ENCODE peak calls at places on chromosome 16, in ten cellular contexts. J, R, T, Y, C, G, B, X, I and D are unnamed samples. For H3K4me1, the result is how much of the 10 kb centered on the place peaks cover.

GRCh38 chr16:14148016-14148415 is 76.9 kb downstream of the MRTFB start:
- ATAC-seq in G (no peak), I (no peak), B (no peak), J (no peak), R (no peak), C (peak), Y (no peak), T (no peak), X (no peak), D (no peak)

GRCh38 chr16:22177968-22178934 is 15.9 kb downstream of the SDR42E2 start:
- ATAC-seq in B (no peak), J (no peak), G (no peak), X (no peak), C (no peak), T (no peak), R (no peak), I (peak), Y (no peak), D (no peak)

GRCh38 chr16:62805221-62805857 is 769.1 kb upstream of the CDH8 start:
- ATAC-seq in T (peak), I (peak), B (no peak), C (no peak), R (no peak), G (no peak), X (peak), Y (no peak), J (no peak), D (no peak)

GRCh38 chr16:27204232-27204915 is 1.0 kb downstream of the KDM8 start:
- ATAC-seq in G (peak), J (peak), X (peak), R (peak), T (no peak), Y (peak), I (no peak), B (no peak), C (peak), D (peak)

GRCh38 chr16:49899991-49900690 is 44.2 kb upstream of the ZNF423 start:
- ATAC-seq in I (no peak), R (no peak), Y (no peak), X (no peak), J (no peak), G (peak), T (no peak), C (no peak), B (no peak), D (no peak)

GRCh38 chr16:72856797-72857196 is 191.1 kb downstream of the ZFHX3 start:
- ATAC-seq in G (peak), I (no peak), J (peak), C (peak), Y (peak), X (no peak), T (peak), B (no peak), R (peak), D (no peak)

GRCh38 chr16:2173916-2174315 is 18.3 kb downstream of the TRAF7 start:
- ATAC-seq in R (no peak), I (no peak), G (no peak), X (no peak), C (no peak), Y (no peak), T (no peak), J (no peak), B (no peak), D (no peak)

GRCh38 chr16:12311309-12311708 is 334.8 kb downstream of the SNX29 start:
- ATAC-seq in Y (no peak), G (peak), I (peak), B (peak), J (peak), C (peak), T (no peak), X (peak), R (no peak), D (no peak)

GRCh38 chr16:64412578-64413280 is 709.1 kb downstream of the CDH11 start:
- ATAC-seq in X (no peak), R (no peak), J (no peak), G (no peak), Y (peak), C (no peak), I (no peak), T (no peak), B (peak), D (no peak)

GRCh38 chr16:73565263-73565662 is 517.3 kb upstream of the ZFHX3 start:
- ATAC-seq in I (no peak), R (peak), Y (no peak), X (no peak), C (no peak), J (peak), T (no peak), G (no peak), B (no peak), D (no peak)

GRCh38 chr16:58960034-58960433 is 225.9 kb upstream of the GOT2 start:
- ATAC-seq in T (no peak), C (no peak), Y (no peak), J (no peak), G (no peak), B (no peak), X (no peak), I (no peak), R (no peak), D (no peak)

GRCh38 chr16:53457670-53458069 is 23.4 kb downstream of the RBL2 start:
- ATAC-seq in G (peak), Y (no peak), R (peak), J (no peak), C (peak), X (no peak), I (peak), B (no peak), T (peak), D (no peak)

GRCh38 chr16:1871974-1872635 is at the start of gene MEIOB:
- ATAC-seq in B (no peak), J (peak), T (peak), R (peak), I (peak), G (peak), C (peak), Y (peak), X (no peak), D (peak)

GRCh38 chr16:87538594-87538993 is 45.8 kb upstream of the ZCCHC14 start:
- ATAC-seq in G (no peak), X (no peak), I (no peak), C (peak), Y (no peak), R (peak), T (no peak), B (no peak), J (no peak), D (no peak)

GRCh38 chr16:57186630-57187507 is 740 bp downstream of the RSPRY1 start:
- ATAC-seq in R (peak), J (peak), G (peak), I (peak), B (peak), C (peak), X (no peak), Y (peak), T (peak), D (no peak)

GRCh38 chr16:87847785-87848675 is 21.3 kb downstream of the SLC7A5 start:
- ATAC-seq in T (no peak), X (no peak), R (peak), C (no peak), I (no peak), G (peak), J (no peak), Y (no peak), B (no peak), D (no peak)

GRCh38 chr16:87160752-87161337 is 156.3 kb downstream of the C16orf95 start:
- ATAC-seq in J (no peak), G (no peak), Y (peak), T (peak), R (no peak), C (no peak), I (no peak), X (no peak), B (no peak), D (no peak)

GRCh38 chr16:81513204-81514040 is 68.8 kb downstream of the CMIP start:
- ATAC-seq in Y (no peak), I (peak), T (peak), X (peak), J (peak), G (peak), C (peak), R (peak), B (peak), D (peak)

GRCh38 chr16:86227801-86228200 is 282.5 kb upstream of the FOXF1 start:
- ATAC-seq in Y (no peak), B (no peak), I (no peak), R (no peak), C (no peak), G (no peak), J (no peak), X (no peak), T (no peak), D (no peak)

GRCh38 chr16:69767459-69768229 is 5.5 kb downstream of the WWP2 start:
- ATAC-seq in Y (no peak), G (peak), C (no peak), X (no peak), T (no peak), B (no peak), J (no peak), I (no peak), R (no peak), D (no peak)

GRCh38 chr16:16143038-16143763 is 80.1 kb downstream of the ABCC6 start:
- ATAC-seq in X (no peak), B (no peak), R (no peak), G (peak), J (peak), Y (no peak), C (no peak), T (peak), I (no peak), D (no peak)
- TF ChIP-seq CTCF in X (no peak), B (peak), R (peak), G (no peak), J (peak), Y (peak), C (no peak), T (no peak), I (peak), D (no peak)

GRCh38 chr16:11231367-11231970 is 24.5 kb downstream of the SOCS1 start:
- ATAC-seq in Y (no peak), X (no peak), R (no peak), G (no peak), B (no peak), T (no peak), J (no peak), I (no peak), C (no peak), D (no peak)

GRCh38 chr16:11229906-11230305 is 26.1 kb downstream of the SOCS1 start:
- ATAC-seq in G (peak), R (peak), X (no peak), Y (no peak), C (no peak), T (no peak), J (no peak), B (no peak), I (no peak), D (no peak)

GRCh38 chr16:11233727-11234376 is 22.2 kb downstream of the SOCS1 start:
- ATAC-seq in B (no peak), T (no peak), Y (peak), I (no peak), G (no peak), J (no peak), X (no peak), R (no peak), C (no peak), D (no peak)

GRCh38 chr16:11232852-11233726 is 22.9 kb downstream of the SOCS1 start:
- ATAC-seq in G (peak), C (peak), X (no peak), J (no peak), T (peak), I (peak), B (peak), Y (no peak), R (peak), D (peak)

GRCh38 chr16:11232302-11232851 is 23.6 kb downstream of the SOCS1 start:
- ATAC-seq in C (no peak), Y (no peak), I (no peak), T (no peak), X (no peak), G (no peak), J (no peak), R (no peak), B (no peak), D (no peak)
- H3K4me1 ChIP-seq in C (half or more), Y (under half), I (under half), T (under half), X (under half), G (under half), J (under half), R (under half), B (under half), D (under half)

DNA sequence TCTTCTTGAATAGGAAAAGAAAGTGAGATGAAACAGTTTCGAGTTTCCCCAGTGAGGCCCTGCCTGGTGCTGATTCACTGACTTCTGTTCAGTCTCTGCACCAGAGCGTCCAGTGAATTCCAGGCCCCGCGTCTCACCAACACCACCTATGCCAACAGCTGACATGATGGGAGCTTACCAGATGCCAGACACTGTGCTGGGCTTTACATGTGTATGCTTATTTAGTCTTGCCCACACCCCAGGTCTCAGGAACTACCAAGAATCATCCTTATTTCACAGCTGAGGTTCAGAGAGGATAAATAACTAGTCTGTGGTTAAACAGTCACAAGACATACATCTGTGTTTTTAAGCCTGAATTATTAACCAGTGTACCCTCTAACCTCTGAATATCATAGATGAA is 29.1 kb upstream of the IRX6 start:
- ATAC-seq in I (no peak), X (peak), T (no peak), B (peak), Y (peak), R (no peak), C (no peak), G (no peak), J (no peak), D (no peak)
- TF ChIP-seq CTCF in I (no peak), X (no peak), T (no peak), B (no peak), Y (no peak), R (no peak), C (no peak), G (no peak), J (no peak), D (no peak)

GRCh38 chr16:11105038-11105903 is 150.7 kb downstream of the SOCS1 start:
- ATAC-seq in R (peak), B (peak), X (peak), Y (peak), I (peak), J (no peak), T (peak), C (peak), G (peak), D (peak)

GRCh38 chr16:11106726-11107125 is 149.3 kb downstream of the SOCS1 start:
- ATAC-seq in R (no peak), G (peak), J (no peak), X (no peak), B (no peak), T (peak), I (peak), Y (no peak), C (peak), D (no peak)

GRCh38 chr16:11102523-11102898 is 153.5 kb downstream of the SOCS1 start:
- ATAC-seq in G (peak), R (peak), J (no peak), B (no peak), I (no peak), C (no peak), Y (no peak), T (no peak), X (no peak), D (no peak)

GRCh38 chr16:11101695-11102522 is 154.1 kb downstream of the SOCS1 start:
- ATAC-seq in X (no peak), B (no peak), I (no peak), G (peak), T (no peak), C (no peak), R (peak), J (no peak), Y (no peak), D (no peak)

DNA sequence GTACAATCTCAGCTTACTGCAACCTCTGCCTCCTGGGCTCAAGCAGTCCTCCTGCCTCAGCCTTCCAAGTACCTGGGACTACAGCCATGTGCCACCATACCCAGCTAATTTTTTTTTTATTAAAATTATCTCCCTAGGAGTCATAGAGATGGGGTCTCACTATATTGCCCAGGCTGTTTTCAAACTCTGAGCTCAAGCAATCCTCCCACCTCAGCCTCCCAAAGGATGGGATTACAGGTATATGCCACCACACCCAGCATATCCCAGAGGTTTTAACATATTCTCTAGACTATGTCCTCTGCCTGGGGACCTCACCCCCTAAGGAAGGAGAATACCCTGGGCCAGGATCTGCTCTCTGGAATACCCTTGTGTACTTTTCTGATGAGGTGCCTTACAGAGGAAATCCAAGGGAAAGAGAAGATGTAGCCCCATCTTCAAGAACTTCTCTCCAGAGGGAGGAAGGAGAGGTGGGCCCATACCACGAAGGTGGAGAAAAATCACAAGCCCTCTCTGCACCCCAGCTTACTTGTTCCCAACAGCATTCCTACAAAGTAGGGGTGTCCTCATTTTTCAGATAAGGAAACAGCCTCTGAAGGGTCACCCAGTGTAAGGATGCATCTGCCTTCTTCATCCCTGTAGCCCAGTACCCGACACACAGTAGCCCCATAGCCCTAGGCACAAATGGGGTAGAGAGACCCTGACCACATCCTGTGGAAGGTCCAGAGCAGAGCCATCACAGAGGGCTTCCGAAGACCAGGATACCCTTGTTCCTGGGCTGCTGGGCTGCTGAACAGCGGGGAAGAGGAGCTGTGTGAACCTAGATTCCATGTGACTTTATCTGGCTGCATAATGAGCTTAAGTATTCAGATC is 151.6 kb downstream of the SOCS1 start:
- ATAC-seq in B (no peak), I (no peak), T (no peak), Y (no peak), R (no peak), X (no peak), J (no peak), G (no peak), C (no peak), D (no peak)
- H3K4me1 ChIP-seq in B (under half), I (half or more), T (half or more), Y (under half), R (under half), X (under half), J (under half), G (under half), C (half or more), D (under half)

GRCh38 chr16:78098544-78099371 is 696 bp upstream of the WWOX start:
- ATAC-seq in J (no peak), G (no peak), Y (no peak), X (no peak), I (no peak), C (no peak), T (no peak), R (no peak), B (no peak), D (no peak)
- TF ChIP-seq CTCF in J (no peak), G (no peak), Y (no peak), X (peak), I (no peak), C (no peak), T (no peak), R (no peak), B (no peak), D (no peak)

GRCh38 chr16:66619036-66619435 is 14.5 kb downstream of the CMTM3 start:
- ATAC-seq in I (no peak), T (no peak), B (no peak), J (no peak), G (no peak), Y (no peak), X (no peak), C (no peak), R (no peak), D (no peak)
- H3K4me1 ChIP-seq in I (under half), T (under half), B (under half), J (under half), G (under half), Y (under half), X (under half), C (under half), R (under half), D (under half)

GRCh38 chr16:46688657-46689491 is at the start of gene VPS35:
- ATAC-seq in T (peak), C (peak), B (peak), X (peak), Y (peak), G (peak), I (peak), J (peak), R (peak), D (peak)

GRCh38 chr16:46688101-46688656 is 799 bp downstream of the VPS35 start:
- ATAC-seq in J (no peak), C (peak), B (no peak), R (peak), Y (no peak), T (peak), G (peak), I (peak), X (no peak), D (no peak)

GRCh38 chr16:46689492-46690280 is at the start of gene ORC6:
- ATAC-seq in C (peak), G (peak), Y (peak), B (peak), I (peak), J (peak), R (peak), X (peak), T (peak), D (peak)

GRCh38 chr16:46686815-46687473 is 2.0 kb downstream of the VPS35 start:
- ATAC-seq in X (no peak), R (no peak), I (no peak), C (no peak), Y (no peak), G (no peak), B (no peak), T (no peak), J (no peak), D (no peak)

GRCh38 chr16:46687486-46687885 is 1.5 kb downstream of the VPS35 start:
- ATAC-seq in I (no peak), R (no peak), Y (no peak), J (no peak), G (no peak), B (no peak), T (no peak), C (no peak), X (no peak), D (no peak)
- TF ChIP-seq CTCF in I (no peak), R (no peak), Y (no peak), J (no peak), G (no peak), B (no peak), T (no peak), C (no peak), X (no peak), D (no peak)

GRCh38 chr16:89268987-89269735 is 51.7 kb downstream of the ZNF778 start:
- ATAC-seq in J (no peak), R (peak), G (peak), C (peak), T (no peak), X (no peak), Y (no peak), B (no peak), I (no peak), D (peak)
- H3K4me1 ChIP-seq in J (under half), R (under half), G (under half), C (under half), T (under half), X (under half), Y (under half), B (under half), I (under half), D (under half)

DNA sequence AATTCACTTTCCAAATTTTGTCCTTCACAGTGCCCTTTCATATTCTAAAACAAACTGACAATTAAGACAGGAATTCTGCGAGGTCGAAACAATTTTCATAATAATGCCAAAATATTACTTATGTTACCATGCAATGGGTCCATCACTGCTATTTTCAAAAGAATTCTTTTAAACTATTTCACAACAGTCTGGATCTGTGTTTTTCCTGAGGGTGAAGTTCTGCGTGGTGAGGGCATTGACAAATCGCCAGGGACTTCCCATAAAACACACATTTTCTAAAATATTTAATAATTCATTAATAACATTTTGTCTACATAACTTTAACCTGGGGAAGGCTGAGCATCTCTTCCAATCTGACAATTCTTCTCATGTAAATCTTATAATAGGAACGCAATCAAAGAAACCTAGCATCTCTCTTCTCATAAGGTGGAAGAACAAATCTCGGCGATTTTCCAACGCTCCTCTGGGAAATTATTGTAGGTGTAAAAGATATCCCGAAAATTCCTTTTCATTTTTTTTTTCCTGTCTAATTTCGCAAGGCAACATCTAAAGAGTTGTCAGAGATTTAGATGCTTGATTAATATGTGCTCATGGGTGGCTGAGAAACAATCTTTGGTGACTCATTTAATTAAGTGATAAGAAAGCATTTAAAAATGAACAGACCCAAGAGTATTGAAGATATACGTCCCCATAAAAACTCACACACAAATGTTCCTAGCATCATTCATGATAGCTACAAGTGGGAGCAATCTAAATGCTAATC is 41.5 kb downstream of the CALB2 start:
- ATAC-seq in T (no peak), C (no peak), J (no peak), X (no peak), B (no peak), Y (no peak), I (no peak), R (no peak), G (no peak), D (no peak)
- TF ChIP-seq CTCF in T (no peak), C (no peak), J (no peak), X (no peak), B (no peak), Y (no peak), I (no peak), R (no peak), G (no peak), D (no peak)